ENCODE peak calls at places on chromosome X, in nine cellular contexts. Q, S, U, P, F, Z, C, G and M are unnamed samples.

GRCh38 chrX:107454302-107454701 is 4.8 kb downstream of the FRMPD3 start:
- DNase-seq in F (peak; percentile 2), U (no peak), G (no peak), Z (no peak), S (no peak), C (no peak), Q (no peak), P (no peak), M (no peak)

GRCh38 chrX:136880003-136880451 is 498 bp downstream of the RBMX start:
- DNase-seq in U (no peak), P (peak; percentile 15), C (peak; percentile 27), G (peak; percentile 35), Z (peak; percentile 44), Q (no peak), S (no peak), F (no peak), M (peak; percentile 50)

GRCh38 chrX:152632445-152633097 is 5.1 kb upstream of the GABRQ start:
- DNase-seq in P (no peak), G (peak; percentile 24), Z (no peak), Q (no peak), F (peak; percentile 24), U (peak; percentile 35), S (peak; percentile 49), C (peak; percentile 46), M (peak; percentile 39)

GRCh38 chrX:141936080-141936479 is 32.4 kb downstream of the MAGEC1 start:
- DNase-seq in U (no peak), S (no peak), Q (no peak), C (no peak), P (no peak), F (no peak), G (no peak), Z (no peak), M (peak; percentile 66)

GRCh38 chrX:139881572-139881971 is 51.3 kb downstream of the ATP11C start:
- DNase-seq in C (no peak), F (peak; percentile 46), P (no peak), G (no peak), U (peak; percentile 17), Z (no peak), Q (no peak), S (peak; percentile 90), M (peak; percentile 13)

GRCh38 chrX:76279007-76279406 is 106.1 kb downstream of the PBDC1 start:
- DNase-seq in Q (no peak), C (peak; percentile 13), U (peak; percentile 10), F (peak; percentile 47), S (peak; percentile 64), P (peak; percentile 10), G (no peak), Z (no peak), M (peak; percentile 69)

GRCh38 chrX:97806238-97806637 is 922.5 kb downstream of the RPA4 start:
- DNase-seq in Z (no peak), P (no peak), C (no peak), S (no peak), U (no peak), G (no peak), F (peak; percentile 75), Q (no peak), M (no peak)

GRCh38 chrX:119753639-119754257 is 4.6 kb upstream of the SOWAHD start:
- DNase-seq in G (no peak), S (peak; percentile 78), F (peak; percentile 24), Z (no peak), C (peak; percentile 32), P (no peak), Q (no peak), U (no peak), M (peak; percentile 56)

GRCh38 chrX:72366178-72366577 is 60.5 kb upstream of the CITED1 start:
- DNase-seq in Q (no peak), P (no peak), S (no peak), Z (no peak), U (no peak), G (no peak), F (no peak), C (peak; percentile 59), M (no peak)

GRCh38 chrX:17024896-17025295 is 78.4 kb downstream of the REPS2 start:
- DNase-seq in G (no peak), C (no peak), U (no peak), S (no peak), F (no peak), Q (no peak), Z (no peak), P (no peak), M (no peak)

GRCh38 chrX:139475432-139475831 is 55.1 kb upstream of the F9 start:
- DNase-seq in Q (no peak), U (no peak), F (no peak), G (no peak), Z (no peak), C (no peak), P (no peak), S (peak; percentile 34), M (no peak)

GRCh38 chrX:130606415-130606814 is 204.6 kb downstream of the RBMX2 start:
- DNase-seq in Z (no peak), S (no peak), U (no peak), F (no peak), G (no peak), Q (no peak), C (no peak), P (no peak), M (no peak)

GRCh38 chrX:45824471-45824870 is 623.8 kb upstream of the DIPK2B start:
- DNase-seq in C (peak; percentile 11), Q (no peak), S (peak; percentile 88), P (no peak), U (peak; percentile 63), F (peak; percentile 96), Z (no peak), G (peak; percentile 61), M (no peak)

GRCh38 chrX:18360867-18361266 is 6.4 kb upstream of the SCML2 start:
- DNase-seq in Q (no peak), F (peak; percentile 12), U (no peak), S (no peak), P (no peak), G (no peak), Z (no peak), C (no peak), M (no peak)

GRCh38 chrX:21932277-21932996 is 8.1 kb upstream of the SMS start:
- DNase-seq in G (no peak), S (no peak), U (peak; percentile 70), P (no peak), Q (no peak), Z (no peak), F (peak; percentile 97), C (no peak), M (no peak)

GRCh38 chrX:131513159-131513914 is 30.5 kb upstream of the OR13H1 start:
- DNase-seq in Q (no peak), F (no peak), Z (no peak), G (no peak), S (no peak), P (no peak), U (no peak), C (no peak), M (no peak)

GRCh38 chrX:132648870-132649269 is 160.0 kb upstream of the MBNL3 start:
- DNase-seq in P (no peak), Z (no peak), Q (no peak), C (no peak), U (no peak), S (no peak), G (no peak), F (peak; percentile 7), M (no peak)

GRCh38 chrX:2145672-2146412 is 354.9 kb downstream of the DHRSX start:
- DNase-seq in Z (no peak), U (no peak), P (no peak), G (no peak), C (no peak), S (peak; percentile 46), Q (no peak), F (no peak), M (no peak)

GRCh38 chrX:154517101-154517781 is 1.2 kb upstream of the FAM3A start:
- DNase-seq in P (no peak), U (peak; percentile 75), C (no peak), G (peak; percentile 49), F (no peak), Z (no peak), S (no peak), Q (peak; percentile 71), M (no peak)

DNA sequence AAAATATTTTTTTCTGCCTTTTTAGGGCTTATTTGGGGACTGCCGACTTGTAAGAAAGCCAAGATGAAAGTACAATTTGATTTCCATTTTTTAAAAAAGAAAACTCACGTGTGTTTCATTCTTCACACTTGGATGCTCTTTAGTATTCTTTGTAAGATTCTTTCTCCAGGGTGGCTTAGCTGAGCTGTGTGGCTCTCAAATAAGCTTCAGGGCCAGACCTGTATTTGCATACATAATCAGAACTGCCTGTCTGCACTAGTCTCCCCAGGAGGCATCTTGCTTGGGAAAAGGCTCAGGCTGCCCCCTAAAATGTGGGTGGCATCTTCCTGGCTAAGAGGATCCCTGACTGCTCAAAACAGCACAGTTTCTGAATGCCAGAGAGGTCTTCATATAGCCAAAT is 498.4 kb downstream of the MID1IP1 start:
- DNase-seq in S (no peak), C (no peak), P (no peak), F (no peak), Z (no peak), U (no peak), G (no peak), Q (no peak), M (no peak)
- H3K9me3 ChIP-seq in S (no peaks in the 10 kb centered on the region), C (no peaks in the 10 kb centered on the region), P (peaks cover 15% of the 10 kb centered on the region), F (peaks cover 10% of the 10 kb centered on the region), Z (peaks cover 3% of the 10 kb centered on the region), U (no peaks in the 10 kb centered on the region), G (no peaks in the 10 kb centered on the region), Q (no peaks in the 10 kb centered on the region), M (no peaks in the 10 kb centered on the region)

DNA sequence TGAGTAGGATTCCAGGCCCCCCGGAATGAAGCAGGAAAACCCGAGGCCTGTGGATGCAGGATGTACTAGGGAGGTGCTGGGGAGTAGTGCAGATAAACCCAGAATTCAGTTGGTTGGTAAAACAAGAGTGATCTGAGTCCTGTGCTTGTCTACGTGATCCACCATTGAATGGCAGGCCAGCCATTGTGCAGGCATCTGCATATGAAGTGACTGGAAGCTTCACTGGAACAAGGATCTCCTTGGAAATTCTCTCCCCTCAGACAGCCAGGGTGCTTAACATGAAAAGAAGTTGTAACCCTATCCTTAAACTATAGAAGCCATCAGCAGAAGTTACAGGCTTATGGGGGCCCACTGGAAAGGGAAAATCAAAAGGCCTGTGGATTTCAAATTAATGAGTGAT is 656 bp upstream of the GSPT2 start:
- DNase-seq in F (no peak), P (no peak), S (no peak), Z (no peak), C (no peak), U (no peak), Q (no peak), G (no peak), M (peak; percentile 86)
- H3K4me3 ChIP-seq in F (no peak overlapping the region), P (peak overlapping the region; percentile 69), S (peak overlapping the region; percentile 66), Z (peak overlapping the region; percentile 65), C (no peak overlapping the region), U (no peak overlapping the region), Q (no peak overlapping the region), G (peak overlapping the region; percentile 41), M (no peak overlapping the region)

GRCh38 chrX:79138658-79139241 is 5.7 kb upstream of the GPR174 start:
- DNase-seq in S (no peak), P (no peak), G (no peak), U (no peak), Z (no peak), F (no peak), Q (no peak), C (no peak), M (no peak)

GRCh38 chrX:79140731-79141130 is 3.8 kb upstream of the GPR174 start:
- DNase-seq in P (no peak), U (no peak), S (no peak), C (no peak), F (no peak), Q (no peak), Z (no peak), G (no peak), M (no peak)
- H3K4me1 ChIP-seq in P (peaks cover 8% of the 10 kb centered on the region), U (no peaks in the 10 kb centered on the region), S (no peaks in the 10 kb centered on the region), C (no peaks in the 10 kb centered on the region), F (no peaks in the 10 kb centered on the region), Q (no peaks in the 10 kb centered on the region), Z (no peaks in the 10 kb centered on the region), G (no peaks in the 10 kb centered on the region), M (no peaks in the 10 kb centered on the region)

GRCh38 chrX:155751131-155751530 is 130.0 kb upstream of the VAMP7 start:
- DNase-seq in Z (no peak), P (no peak), Q (no peak), G (no peak), U (no peak), C (no peak), F (no peak), S (no peak), M (no peak)
- H3K9me3 ChIP-seq in Z (no peaks in the 10 kb centered on the region), P (no peaks in the 10 kb centered on the region), Q (no peaks in the 10 kb centered on the region), G (no peaks in the 10 kb centered on the region), U (no peaks in the 10 kb centered on the region), C (no peaks in the 10 kb centered on the region), F (no peaks in the 10 kb centered on the region), S (no peaks in the 10 kb centered on the region), M (no peaks in the 10 kb centered on the region)